ENCODE peak calls at places on chromosomes 3 and 15, in ten cellular contexts. One of them, this sample, is unnamed.
A peak's percentile ranks its signal among the peaks of the same experiment; 100 is the strongest.

GRCh38 chr3:127747751-127748521 is 74.4 kb downstream of the MGLL start:
- DNase-seq in RWPE1: peak; percentile 73
- DNase-seq in fibroblast of lung: peak; percentile 88
- DNase-seq in neural crest cell: no peak
- DNase-seq in BJ: peak; percentile 84
- DNase-seq in breast epithelium: no peak
- DNase-seq in gastrocnemius medialis: peak; percentile 59
- DNase-seq in lung: peak; percentile 75
- DNase-seq in GM23338: no peak
- DNase-seq in HepG2: no peak
- DNase-seq in this sample: no peak

GRCh38 chr3:194130807-194131589 is 5.0 kb upstream of the HES1 start:
- DNase-seq in RWPE1: no peak
- DNase-seq in fibroblast of lung: peak; percentile 77
- DNase-seq in neural crest cell: no peak
- DNase-seq in BJ: no peak
- DNase-seq in breast epithelium: no peak
- DNase-seq in gastrocnemius medialis: no peak
- DNase-seq in lung: peak; percentile 35
- DNase-seq in GM23338: peak; percentile 70
- DNase-seq in HepG2: peak; percentile 94
- DNase-seq in this sample: no peak

GRCh38 chr3:155425351-155425750 is 131.9 kb upstream of the STRIT1 start:
- DNase-seq in RWPE1: no peak
- DNase-seq in fibroblast of lung: no peak
- DNase-seq in neural crest cell: no peak
- DNase-seq in BJ: no peak
- DNase-seq in breast epithelium: no peak
- DNase-seq in gastrocnemius medialis: no peak
- DNase-seq in lung: no peak
- DNase-seq in GM23338: no peak
- DNase-seq in HepG2: no peak
- DNase-seq in this sample: no peak

GRCh38 chr15:85443593-85444328 is 63.4 kb downstream of the AKAP13 start:
- DNase-seq in RWPE1: peak; percentile 88
- DNase-seq in fibroblast of lung: peak; percentile 65
- DNase-seq in neural crest cell: no peak
- DNase-seq in BJ: no peak
- DNase-seq in breast epithelium: no peak
- DNase-seq in gastrocnemius medialis: no peak
- DNase-seq in lung: no peak
- DNase-seq in GM23338: peak; percentile 68
- DNase-seq in HepG2: peak; percentile 96
- DNase-seq in this sample: no peak

GRCh38 chr3:31659246-31659645 is 126.5 kb downstream of the STT3B start:
- DNase-seq in RWPE1: no peak
- DNase-seq in fibroblast of lung: no peak
- DNase-seq in neural crest cell: no peak
- DNase-seq in BJ: no peak
- DNase-seq in breast epithelium: no peak
- DNase-seq in gastrocnemius medialis: no peak
- DNase-seq in lung: no peak
- DNase-seq in GM23338: no peak
- DNase-seq in HepG2: no peak
- DNase-seq in this sample: no peak

GRCh38 chr3:42024578-42025387 is 62.9 kb upstream of the ULK4 start:
- DNase-seq in RWPE1: no peak
- DNase-seq in fibroblast of lung: no peak
- DNase-seq in neural crest cell: peak; percentile 28
- DNase-seq in BJ: no peak
- DNase-seq in breast epithelium: no peak
- DNase-seq in gastrocnemius medialis: peak; percentile 10
- DNase-seq in lung: no peak
- DNase-seq in GM23338: peak; percentile 50
- DNase-seq in HepG2: no peak
- DNase-seq in this sample: no peak

GRCh38 chr3:193977622-193978021 is 158.3 kb upstream of the HES1 start:
- DNase-seq in RWPE1: no peak
- DNase-seq in fibroblast of lung: no peak
- DNase-seq in neural crest cell: no peak
- DNase-seq in BJ: no peak
- DNase-seq in breast epithelium: no peak
- DNase-seq in gastrocnemius medialis: no peak
- DNase-seq in lung: peak; percentile 34
- DNase-seq in GM23338: no peak
- DNase-seq in HepG2: no peak
- DNase-seq in this sample: no peak

GRCh38 chr3:78977073-78977472 is 790.7 kb downstream of the ROBO1 start:
- DNase-seq in RWPE1: no peak
- DNase-seq in fibroblast of lung: peak; percentile 59
- DNase-seq in neural crest cell: no peak
- DNase-seq in BJ: no peak
- DNase-seq in breast epithelium: no peak
- DNase-seq in gastrocnemius medialis: no peak
- DNase-seq in lung: no peak
- DNase-seq in GM23338: no peak
- DNase-seq in HepG2: no peak
- DNase-seq in this sample: no peak

GRCh38 chr15:79311901-79312553 is 1.1 kb downstream of the TMED3 start:
- DNase-seq in RWPE1: no peak
- DNase-seq in fibroblast of lung: peak; percentile 4
- DNase-seq in neural crest cell: no peak
- DNase-seq in BJ: no peak
- DNase-seq in breast epithelium: no peak
- DNase-seq in gastrocnemius medialis: no peak
- DNase-seq in lung: no peak
- DNase-seq in GM23338: no peak
- DNase-seq in HepG2: no peak
- DNase-seq in this sample: no peak

GRCh38 chr3:106206613-106207012 is 337.8 kb upstream of the CBLB start:
- DNase-seq in RWPE1: no peak
- DNase-seq in fibroblast of lung: no peak
- DNase-seq in neural crest cell: no peak
- DNase-seq in BJ: no peak
- DNase-seq in breast epithelium: no peak
- DNase-seq in gastrocnemius medialis: no peak
- DNase-seq in lung: no peak
- DNase-seq in GM23338: no peak
- DNase-seq in HepG2: no peak
- DNase-seq in this sample: no peak

GRCh38 chr3:73141531-73141930 is 80.1 kb downstream of the EBLN2 start:
- DNase-seq in RWPE1: no peak
- DNase-seq in fibroblast of lung: no peak
- DNase-seq in neural crest cell: no peak
- DNase-seq in BJ: peak; percentile 0
- DNase-seq in breast epithelium: no peak
- DNase-seq in gastrocnemius medialis: peak; percentile 29
- DNase-seq in lung: no peak
- DNase-seq in GM23338: no peak
- DNase-seq in HepG2: no peak
- DNase-seq in this sample: no peak

GRCh38 chr15:73387507-73388255 is 18.9 kb upstream of the HCN4 start:
- DNase-seq in RWPE1: no peak
- DNase-seq in fibroblast of lung: peak; percentile 39
- DNase-seq in neural crest cell: no peak
- DNase-seq in BJ: no peak
- DNase-seq in breast epithelium: no peak
- DNase-seq in gastrocnemius medialis: no peak
- DNase-seq in lung: no peak
- DNase-seq in GM23338: peak; percentile 56
- DNase-seq in HepG2: no peak
- DNase-seq in this sample: no peak

GRCh38 chr3:109316162-109316730 is at the start of gene DPPA2:
- DNase-seq in RWPE1: no peak
- DNase-seq in fibroblast of lung: no peak
- DNase-seq in neural crest cell: no peak
- DNase-seq in BJ: no peak
- DNase-seq in breast epithelium: no peak
- DNase-seq in gastrocnemius medialis: no peak
- DNase-seq in lung: no peak
- DNase-seq in GM23338: peak; percentile 98
- DNase-seq in HepG2: no peak
- DNase-seq in this sample: no peak

GRCh38 chr15:78536134-78536533 is 4.1 kb upstream of the PSMA4 start:
- DNase-seq in RWPE1: no peak
- DNase-seq in fibroblast of lung: peak; percentile 38
- DNase-seq in neural crest cell: no peak
- DNase-seq in BJ: no peak
- DNase-seq in breast epithelium: no peak
- DNase-seq in gastrocnemius medialis: no peak
- DNase-seq in lung: no peak
- DNase-seq in GM23338: no peak
- DNase-seq in HepG2: no peak
- DNase-seq in this sample: no peak

GRCh38 chr15:69435980-69436379 is 16.6 kb upstream of the RPLP1 start:
- DNase-seq in RWPE1: no peak
- DNase-seq in fibroblast of lung: no peak
- DNase-seq in neural crest cell: no peak
- DNase-seq in BJ: no peak
- DNase-seq in breast epithelium: no peak
- DNase-seq in gastrocnemius medialis: no peak
- DNase-seq in lung: no peak
- DNase-seq in GM23338: no peak
- DNase-seq in HepG2: no peak
- DNase-seq in this sample: no peak

GRCh38 chr3:62201438-62202035 is 171.8 kb downstream of the FEZF2 start:
- DNase-seq in RWPE1: peak; percentile 22
- DNase-seq in fibroblast of lung: peak; percentile 15
- DNase-seq in neural crest cell: peak; percentile 31
- DNase-seq in BJ: no peak
- DNase-seq in breast epithelium: no peak
- DNase-seq in gastrocnemius medialis: no peak
- DNase-seq in lung: no peak
- DNase-seq in GM23338: peak; percentile 76
- DNase-seq in HepG2: peak; percentile 15
- DNase-seq in this sample: no peak

GRCh38 chr15:52408823-52409222 is 113.2 kb upstream of the MYO5C start:
- DNase-seq in RWPE1: no peak
- DNase-seq in fibroblast of lung: no peak
- DNase-seq in neural crest cell: no peak
- DNase-seq in BJ: no peak
- DNase-seq in breast epithelium: no peak
- DNase-seq in gastrocnemius medialis: no peak
- DNase-seq in lung: no peak
- DNase-seq in GM23338: no peak
- DNase-seq in HepG2: peak; percentile 6
- DNase-seq in this sample: no peak

GRCh38 chr3:17473761-17474160 is 268.7 kb downstream of the TBC1D5 start:
- DNase-seq in RWPE1: peak; percentile 3
- DNase-seq in fibroblast of lung: no peak
- DNase-seq in neural crest cell: no peak
- DNase-seq in BJ: no peak
- DNase-seq in breast epithelium: no peak
- DNase-seq in gastrocnemius medialis: no peak
- DNase-seq in lung: no peak
- DNase-seq in GM23338: no peak
- DNase-seq in HepG2: no peak
- DNase-seq in this sample: no peak
- TF ChIP-seq CTCF in RWPE1: peak; percentile 10
- TF ChIP-seq CTCF in fibroblast of lung: no peak
- TF ChIP-seq CTCF in neural crest cell: peak; percentile 48
- TF ChIP-seq CTCF in BJ: peak; percentile 30
- TF ChIP-seq CTCF in breast epithelium: no peak
- TF ChIP-seq CTCF in gastrocnemius medialis: no peak
- TF ChIP-seq CTCF in lung: no peak
- TF ChIP-seq CTCF in GM23338: no peak
- TF ChIP-seq CTCF in HepG2: no peak
- TF ChIP-seq CTCF in this sample: peak; percentile 53

GRCh38 chr3:101674518-101674917 is 2.4 kb downstream of the ZBTB11 start:
- DNase-seq in RWPE1: no peak
- DNase-seq in fibroblast of lung: no peak
- DNase-seq in neural crest cell: no peak
- DNase-seq in BJ: no peak
- DNase-seq in breast epithelium: no peak
- DNase-seq in gastrocnemius medialis: no peak
- DNase-seq in lung: no peak
- DNase-seq in GM23338: no peak
- DNase-seq in HepG2: no peak
- DNase-seq in this sample: no peak

GRCh38 chr3:101676765-101677435 is at the start of gene ZBTB11:
- DNase-seq in RWPE1: peak; percentile 99
- DNase-seq in fibroblast of lung: peak; percentile 100
- DNase-seq in neural crest cell: peak; percentile 99
- DNase-seq in BJ: peak; percentile 98
- DNase-seq in breast epithelium: peak; percentile 100
- DNase-seq in gastrocnemius medialis: peak; percentile 99
- DNase-seq in lung: peak; percentile 100
- DNase-seq in GM23338: peak; percentile 100
- DNase-seq in HepG2: peak; percentile 99
- DNase-seq in this sample: peak; percentile 99

GRCh38 chr3:101677436-101678286 is 729 bp upstream of the ZBTB11 start:
- DNase-seq in RWPE1: no peak
- DNase-seq in fibroblast of lung: no peak
- DNase-seq in neural crest cell: no peak
- DNase-seq in BJ: no peak
- DNase-seq in breast epithelium: no peak
- DNase-seq in gastrocnemius medialis: no peak
- DNase-seq in lung: no peak
- DNase-seq in GM23338: peak; percentile 48
- DNase-seq in HepG2: no peak
- DNase-seq in this sample: no peak

GRCh38 chr3:101675709-101676218 is 1.2 kb downstream of the ZBTB11 start:
- DNase-seq in RWPE1: no peak
- DNase-seq in fibroblast of lung: no peak
- DNase-seq in neural crest cell: no peak
- DNase-seq in BJ: no peak
- DNase-seq in breast epithelium: no peak
- DNase-seq in gastrocnemius medialis: no peak
- DNase-seq in lung: peak; percentile 54
- DNase-seq in GM23338: no peak
- DNase-seq in HepG2: no peak
- DNase-seq in this sample: no peak

GRCh38 chr3:101676219-101676764 is 640 bp downstream of the ZBTB11 start:
- DNase-seq in RWPE1: peak; percentile 92
- DNase-seq in fibroblast of lung: peak; percentile 96
- DNase-seq in neural crest cell: peak; percentile 92
- DNase-seq in BJ: peak; percentile 80
- DNase-seq in breast epithelium: peak; percentile 89
- DNase-seq in gastrocnemius medialis: peak; percentile 86
- DNase-seq in lung: peak; percentile 95
- DNase-seq in GM23338: peak; percentile 98
- DNase-seq in HepG2: peak; percentile 87
- DNase-seq in this sample: peak; percentile 94
- TF ChIP-seq CTCF in RWPE1: no peak
- TF ChIP-seq CTCF in fibroblast of lung: no peak
- TF ChIP-seq CTCF in neural crest cell: no peak
- TF ChIP-seq CTCF in BJ: no peak
- TF ChIP-seq CTCF in breast epithelium: no peak
- TF ChIP-seq CTCF in gastrocnemius medialis: no peak
- TF ChIP-seq CTCF in lung: no peak
- TF ChIP-seq CTCF in GM23338: no peak
- TF ChIP-seq CTCF in HepG2: no peak
- TF ChIP-seq CTCF in this sample: peak; percentile 36

GRCh38 chr3:51099794-51100542 is 285.1 kb upstream of the MANF start:
- DNase-seq in RWPE1: peak; percentile 26
- DNase-seq in fibroblast of lung: peak; percentile 44
- DNase-seq in neural crest cell: peak; percentile 61
- DNase-seq in BJ: peak; percentile 6
- DNase-seq in breast epithelium: no peak
- DNase-seq in gastrocnemius medialis: no peak
- DNase-seq in lung: peak; percentile 45
- DNase-seq in GM23338: peak; percentile 90
- DNase-seq in HepG2: peak; percentile 56
- DNase-seq in this sample: no peak
- TF ChIP-seq CTCF in RWPE1: peak; percentile 67
- TF ChIP-seq CTCF in fibroblast of lung: peak; percentile 82
- TF ChIP-seq CTCF in neural crest cell: peak; percentile 74
- TF ChIP-seq CTCF in BJ: peak; percentile 89
- TF ChIP-seq CTCF in breast epithelium: peak; percentile 18
- TF ChIP-seq CTCF in gastrocnemius medialis: no peak
- TF ChIP-seq CTCF in lung: no peak
- TF ChIP-seq CTCF in GM23338: peak; percentile 88
- TF ChIP-seq CTCF in HepG2: peak; percentile 71
- TF ChIP-seq CTCF in this sample: peak; percentile 86

GRCh38 chr3:148366743-148367410 is 330.8 kb upstream of the AGTR1 start:
- DNase-seq in RWPE1: peak; percentile 17
- DNase-seq in fibroblast of lung: no peak
- DNase-seq in neural crest cell: no peak
- DNase-seq in BJ: no peak
- DNase-seq in breast epithelium: no peak
- DNase-seq in gastrocnemius medialis: no peak
- DNase-seq in lung: no peak
- DNase-seq in GM23338: peak; percentile 18
- DNase-seq in HepG2: no peak
- DNase-seq in this sample: no peak
- TF ChIP-seq CTCF in RWPE1: no peak
- TF ChIP-seq CTCF in fibroblast of lung: no peak
- TF ChIP-seq CTCF in neural crest cell: peak; percentile 35
- TF ChIP-seq CTCF in BJ: no peak
- TF ChIP-seq CTCF in breast epithelium: no peak
- TF ChIP-seq CTCF in gastrocnemius medialis: no peak
- TF ChIP-seq CTCF in lung: no peak
- TF ChIP-seq CTCF in GM23338: peak; percentile 41
- TF ChIP-seq CTCF in HepG2: peak; percentile 28
- TF ChIP-seq CTCF in this sample: peak; percentile 55